ENCODE peak calls at places on chromosomes 3 and 15, in nine cellular contexts. E is stimulated activated CD8-positive, alpha-beta memory T cell treated with anti-CD3 and anti-CD28 coated beads, Interleukin-12 subunit alpha, Interleukin-12 subunit beta, amount 100 ng/mL, for 4 hours; Z is K562; O is IMR-90; T is activated CD4-positive, alpha-beta T cell treated with anti-CD3 and anti-CD28 coated beads, Interleukin-2, amount 50 U/mL, for 1 hour; B is left cardiac atrium; H is HTR-8/SVneo; K is vagina; C is T-helper 1 cell. J is an unnamed sample.

GRCh38 chr3:108001457-108001856 is 89.4 kb downstream of the CD47 start:
- DNase-seq in E (no peak), Z (no peak), O (peak), T (no peak), B (no peak), H (no peak), K (no peak), C (no peak), J (peak)

GRCh38 chr3:16134173-16134928 is 40.1 kb upstream of the GALNT15 start:
- DNase-seq in E (no peak), Z (no peak), O (no peak), T (no peak), B (no peak), H (no peak), K (no peak), C (no peak), J (no peak)

GRCh38 chr3:117184574-117184973 is 475.0 kb downstream of the TUSC7 start:
- DNase-seq in E (no peak), Z (no peak), O (peak), T (no peak), B (no peak), H (no peak), K (no peak), C (no peak), J (peak)

GRCh38 chr3:99240700-99241099 is 339.2 kb upstream of the DCBLD2 start:
- DNase-seq in E (no peak), Z (no peak), O (no peak), T (no peak), B (no peak), H (no peak), K (no peak), C (no peak), J (no peak)

GRCh38 chr15:57217716-57218598 is 158.3 kb upstream of the CGNL1 start:
- DNase-seq in E (no peak), Z (no peak), O (no peak), T (no peak), B (no peak), H (no peak), K (no peak), C (no peak), J (peak)

GRCh38 chr3:88810455-88810854 is 297.0 kb upstream of the EPHA3 start:
- DNase-seq in E (no peak), Z (no peak), O (peak), T (no peak), B (no peak), H (no peak), K (no peak), C (no peak), J (no peak)

GRCh38 chr3:190566043-190566933 is 52.4 kb downstream of the IL1RAP start:
- DNase-seq in E (peak), Z (peak), O (peak), T (no peak), B (peak), H (peak), K (no peak), C (no peak), J (peak)

GRCh38 chr3:135706758-135707375 is 258.7 kb upstream of the PPP2R3A start:
- DNase-seq in E (no peak), Z (no peak), O (no peak), T (no peak), B (no peak), H (no peak), K (no peak), C (no peak), J (no peak)

GRCh38 chr3:15056676-15057404 is 8.3 kb downstream of the MRPS25 start:
- DNase-seq in E (no peak), Z (no peak), O (no peak), T (no peak), B (no peak), H (no peak), K (no peak), C (no peak), J (no peak)

GRCh38 chr15:99265541-99266070 is 14.3 kb downstream of the LRRC28 start:
- DNase-seq in E (no peak), Z (no peak), O (no peak), T (no peak), B (no peak), H (no peak), K (no peak), C (no peak), J (no peak)

GRCh38 chr15:56343879-56344278 is 21.3 kb upstream of the TEX9 start:
- DNase-seq in E (no peak), Z (no peak), O (no peak), T (no peak), B (no peak), H (no peak), K (no peak), C (no peak), J (no peak)

GRCh38 chr15:38229700-38230099 is 22.9 kb upstream of the SPRED1 start:
- DNase-seq in E (no peak), Z (no peak), O (peak), T (no peak), B (no peak), H (no peak), K (no peak), C (no peak), J (peak)

GRCh38 chr3:69385723-69386483 is at the start of gene FRMD4B:
- DNase-seq in E (no peak), Z (no peak), O (no peak), T (peak), B (peak), H (peak), K (no peak), C (no peak), J (no peak)

GRCh38 chr3:141710888-141711616 is 27.0 kb upstream of the RNF7 start:
- DNase-seq in E (no peak), Z (no peak), O (peak), T (no peak), B (no peak), H (no peak), K (no peak), C (no peak), J (peak)

GRCh38 chr3:11452988-11453847 is 181.0 kb downstream of the ATG7 start:
- DNase-seq in E (no peak), Z (no peak), O (peak), T (no peak), B (peak), H (peak), K (no peak), C (no peak), J (peak)

GRCh38 chr15:63601727-63602185 is 4.6 kb downstream of the FBXL22 start:
- DNase-seq in E (no peak), Z (no peak), O (no peak), T (no peak), B (no peak), H (no peak), K (no peak), C (no peak), J (no peak)

GRCh38 chr15:77507911-77508310 is 87.2 kb downstream of the HMG20A start:
- DNase-seq in E (no peak), Z (no peak), O (peak), T (no peak), B (peak), H (no peak), K (no peak), C (no peak), J (no peak)

GRCh38 chr15:56654216-56654615 is 79.1 kb downstream of the ZNF280D start:
- DNase-seq in E (no peak), Z (no peak), O (no peak), T (no peak), B (no peak), H (no peak), K (no peak), C (no peak), J (no peak)

GRCh38 chr3:81728766-81729544 is 32.5 kb downstream of the GBE1 start:
- DNase-seq in E (no peak), Z (no peak), O (peak), T (no peak), B (no peak), H (peak), K (no peak), C (no peak), J (peak)

GRCh38 chr15:48336940-48337339 is 5.7 kb downstream of the DUT start:
- DNase-seq in E (no peak), Z (peak), O (peak), T (no peak), B (no peak), H (peak), K (no peak), C (no peak), J (no peak)

GRCh38 chr3:193948459-193948858 is 187.5 kb upstream of the HES1 start:
- DNase-seq in E (no peak), Z (no peak), O (no peak), T (no peak), B (no peak), H (no peak), K (no peak), C (no peak), J (no peak)

GRCh38 chr3:62295571-62295970 is 77.8 kb downstream of the FEZF2 start:
- DNase-seq in E (no peak), Z (no peak), O (no peak), T (no peak), B (no peak), H (no peak), K (no peak), C (no peak), J (no peak)

GRCh38 chr3:126417461-126418255 is 22.9 kb downstream of the CFAP100 start:
- DNase-seq in E (no peak), Z (no peak), O (no peak), T (no peak), B (no peak), H (no peak), K (no peak), C (no peak), J (no peak)

J was measured in amniotic epithelial cell.